ENCODE peak calls at places on chromosome 10, in four cellular contexts. G, L, U and K are unnamed samples.

GRCh38 chr10:4939224-4940072 is 23.8 kb upstream of the AKR1C1 start:
- DNase-seq in U (peak), G (no peak), L (peak), K (no peak)

GRCh38 chr10:76082232-76082631 is 650.8 kb downstream of the LRMDA start:
- DNase-seq in G (no peak), L (no peak), U (no peak), K (no peak)

GRCh38 chr10:128018236-128018635 is 108.0 kb downstream of the MKI67 start:
- DNase-seq in G (no peak), L (no peak), U (no peak), K (peak)

GRCh38 chr10:49103761-49104160 is 11.6 kb downstream of the VSTM4 start:
- DNase-seq in U (no peak), L (no peak), G (no peak), K (no peak)

GRCh38 chr10:50470798-50471582 is 152.8 kb downstream of the SGMS1 start:
- DNase-seq in G (no peak), U (no peak), L (peak), K (no peak)

GRCh38 chr10:48215148-48215982 is 59.1 kb downstream of the FRMPD2 start:
- DNase-seq in U (peak), L (peak), G (peak), K (peak)

GRCh38 chr10:30747633-30748032 is 118.1 kb upstream of the LYZL2 start:
- DNase-seq in L (no peak), G (peak), U (no peak), K (no peak)

GRCh38 chr10:34156781-34157425 is 658.2 kb downstream of the PARD3 start:
- DNase-seq in L (peak), U (no peak), G (no peak), K (no peak)

GRCh38 chr10:119346063-119346835 is 138.9 kb downstream of the GRK5 start:
- DNase-seq in L (no peak), U (no peak), G (no peak), K (no peak)

DNA sequence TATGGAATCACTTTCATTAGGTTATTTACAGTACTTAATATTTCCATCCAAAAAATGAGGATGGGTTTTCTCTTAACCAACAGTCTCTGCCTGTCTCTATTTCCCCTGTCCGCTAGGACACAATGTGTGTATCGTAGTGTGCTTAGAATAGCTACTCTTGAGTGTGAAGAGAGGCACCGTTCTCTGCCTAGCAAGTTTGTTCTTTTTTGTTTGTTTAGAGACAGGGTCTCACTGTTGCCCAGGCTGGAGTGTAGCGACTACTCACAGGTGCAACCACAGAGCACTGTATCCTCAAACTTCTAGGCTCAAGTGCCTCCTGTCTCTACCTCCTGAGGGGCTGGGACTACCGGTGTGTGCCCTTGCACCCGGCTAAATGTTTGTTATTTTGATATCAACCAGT is 121.9 kb downstream of the ANK3 start:
- DNase-seq in U (no peak), G (no peak), L (no peak), K (no peak)
- TF ChIP-seq POLR2A in U (no peak), G (no peak), L (no peak), K (no peak)

GRCh38 chr10:13338337-13339128 is 9.6 kb downstream of the SEPHS1 start:
- DNase-seq in U (no peak), L (no peak), G (no peak), K (peak)
- H3K4me2 ChIP-seq in U (no peak), L (no peak), G (no peak), K (no peak)

GRCh38 chr10:133257489-133258065 is 19.1 kb downstream of the ADAM8 start:
- DNase-seq in U (no peak), G (no peak), L (peak), K (peak)
- TF ChIP-seq POLR2A in U (no peak), G (no peak), L (peak), K (no peak)

GRCh38 chr10:110363572-110364411 is 59.1 kb upstream of the SMNDC1 start:
- DNase-seq in L (no peak), U (no peak), G (no peak), K (no peak)
- H3K4me2 ChIP-seq in L (peak), U (no peak), G (no peak), K (no peak)

GRCh38 chr10:71244638-71245419 is 32.5 kb downstream of the UNC5B start:
- DNase-seq in G (no peak), L (no peak), U (no peak), K (peak)

GRCh38 chr10:71242621-71243009 is 30.2 kb downstream of the UNC5B start:
- DNase-seq in G (no peak), L (no peak), U (no peak), K (no peak)

GRCh38 chr10:71245420-71246325 is 33.3 kb downstream of the UNC5B start:
- DNase-seq in U (no peak), G (no peak), L (no peak), K (no peak)

GRCh38 chr10:71241899-71242620 is 29.7 kb downstream of the UNC5B start:
- DNase-seq in L (no peak), G (no peak), U (no peak), K (peak)

DNA sequence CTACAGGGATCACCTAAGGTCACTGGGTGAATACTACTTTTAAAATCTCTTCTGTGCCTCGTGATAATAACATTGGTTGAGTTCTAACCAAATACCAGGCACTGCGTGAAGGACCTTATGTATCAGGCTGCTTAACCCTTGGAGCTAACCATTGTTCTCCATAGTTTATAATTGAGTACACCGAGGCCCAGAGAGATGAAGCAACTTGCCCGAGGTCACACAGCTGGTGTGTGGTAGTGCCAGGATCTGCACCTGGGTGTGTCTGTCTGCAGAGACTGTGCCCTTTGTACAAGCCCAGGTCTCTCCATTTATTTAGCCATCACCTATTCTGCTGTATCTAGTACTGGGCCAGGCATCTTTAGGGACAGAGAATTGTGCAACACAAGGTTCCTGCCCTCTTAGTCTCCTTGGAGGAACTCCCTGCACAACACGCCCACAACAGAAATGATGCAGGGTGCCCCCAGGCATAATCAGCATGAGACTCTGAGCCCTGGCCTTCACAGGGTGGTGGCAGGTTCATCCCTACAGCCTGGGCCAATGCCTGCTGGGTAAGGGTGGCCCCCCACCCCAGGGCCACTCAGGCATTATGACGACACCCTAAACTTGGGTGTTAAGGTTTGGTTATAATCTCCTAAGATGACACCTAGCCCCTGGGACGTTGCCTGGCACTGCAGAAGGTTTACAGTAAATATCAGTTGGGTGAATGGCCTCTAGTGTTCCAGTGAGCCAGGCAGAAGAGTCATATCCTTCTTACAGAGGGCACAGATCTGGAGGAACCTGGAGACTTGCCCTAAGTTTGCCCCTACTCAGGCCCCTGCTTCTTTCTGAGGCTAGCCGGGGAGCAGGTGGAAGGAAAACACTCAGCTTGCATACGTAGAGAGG is 31.6 kb downstream of the UNC5B start:
- DNase-seq in G (no peak), L (peak), U (no peak), K (no peak)
- TF ChIP-seq POLR2A in G (no peak), L (no peak), U (no peak), K (no peak)

GRCh38 chr10:109997233-109997632 is 10.6 kb upstream of the ADD3 start:
- DNase-seq in L (no peak), G (no peak), U (no peak), K (no peak)
- H3K4me2 ChIP-seq in L (no peak), G (no peak), U (no peak), K (no peak)

GRCh38 chr10:73358331-73359279 is at the start of gene CFAP70:
- DNase-seq in U (peak), G (peak), L (peak), K (peak)
- TF ChIP-seq POLR2A in U (peak), G (peak), L (peak), K (peak)

GRCh38 chr10:71319800-71320392 is 837 bp downstream of the SLC29A3 start:
- DNase-seq in U (no peak), G (no peak), L (no peak), K (no peak)
- H3K4me2 ChIP-seq in U (peak), G (peak), L (peak), K (peak)

GRCh38 chr10:79329529-79329928 is 17.7 kb upstream of the PPIF start:
- DNase-seq in U (no peak), G (no peak), L (no peak), K (no peak)

GRCh38 chr10:79328147-79328701 is 19.0 kb upstream of the PPIF start:
- DNase-seq in G (no peak), L (no peak), U (no peak), K (no peak)

GRCh38 chr10:79328737-79329504 is 18.3 kb upstream of the PPIF start:
- DNase-seq in U (no peak), G (no peak), L (peak), K (no peak)

GRCh38 chr10:79326361-79327089 is 20.7 kb upstream of the PPIF start:
- DNase-seq in L (no peak), U (no peak), G (no peak), K (no peak)

GRCh38 chr10:79327090-79327457 is 20.2 kb upstream of the PPIF start:
- DNase-seq in G (no peak), U (no peak), L (no peak), K (no peak)
- TF ChIP-seq POLR2A in G (no peak), U (no peak), L (no peak), K (no peak)